ENCODE peak calls at places on chromosomes 2 and 18, in four cellular contexts. F is amniotic stem cell, L is right cardiac atrium, V is GM13976. K is an unnamed sample.

GRCh38 chr2:216116418-216116817 is 7.3 kb downstream of the XRCC5 start:
- DNase-seq in F (no peak), L (no peak), V (no peak), K (no peak)

GRCh38 chr2:136005462-136006205 is 20.2 kb upstream of the DARS1 start:
- DNase-seq in F (no peak), L (no peak), V (no peak), K (no peak)

GRCh38 chr2:74262681-74263080 is 64.3 kb downstream of the MTHFD2 start:
- DNase-seq in F (no peak), L (no peak), V (no peak), K (no peak)

GRCh38 chr2:234710587-234710986 is 213.7 kb upstream of the ARL4C start:
- DNase-seq in F (no peak), L (no peak), V (no peak), K (no peak)

GRCh38 chr2:219249203-219249980 is 3.7 kb upstream of the TUBA4B start:
- DNase-seq in F (peak), L (peak), V (peak), K (peak)

GRCh38 chr2:64328415-64328722 is 125.6 kb upstream of the LGALSL start:
- DNase-seq in F (no peak), L (no peak), V (peak), K (no peak)

GRCh38 chr2:46489430-46489829 is 10.1 kb downstream of the TMEM247 start:
- DNase-seq in F (no peak), L (no peak), V (no peak), K (peak)

GRCh38 chr18:9025104-9025838 is 77.2 kb upstream of the NDUFV2 start:
- DNase-seq in F (no peak), L (no peak), V (no peak), K (peak)

GRCh38 chr2:46985512-46985911 is 69.9 kb upstream of the MCFD2 start:
- DNase-seq in F (no peak), L (no peak), V (peak), K (peak)

GRCh38 chr2:126779286-126779605 is 119.4 kb upstream of the TEX51 start:
- DNase-seq in F (no peak), L (no peak), V (no peak), K (no peak)

GRCh38 chr2:54579682-54580349 is 123.7 kb downstream of the SPTBN1 start:
- DNase-seq in F (no peak), L (no peak), V (no peak), K (no peak)

GRCh38 chr2:133598769-133599168 is 30.5 kb upstream of the NCKAP5 start:
- DNase-seq in F (no peak), L (no peak), V (no peak), K (no peak)

GRCh38 chr2:230829293-230829692 is 35.4 kb upstream of the ITM2C start:
- DNase-seq in F (no peak), L (no peak), V (no peak), K (no peak)

GRCh38 chr2:222049946-222050345 is 248.9 kb downstream of the PAX3 start:
- DNase-seq in F (no peak), L (no peak), V (no peak), K (peak)

GRCh38 chr2:169528271-169528701 is 18.8 kb downstream of the KLHL41 start:
- DNase-seq in F (peak), L (peak), V (peak), K (peak)

GRCh38 chr18:46547520-46547919 is 109.5 kb downstream of the LOXHD1 start:
- DNase-seq in F (no peak), L (no peak), V (no peak), K (no peak)

GRCh38 chr2:71243548-71244301 is 16.8 kb upstream of the PAIP2B start:
- DNase-seq in F (no peak), L (peak), V (no peak), K (no peak)

GRCh38 chr2:150698016-150698661 is 210.7 kb upstream of the RND3 start:
- DNase-seq in F (peak), L (no peak), V (no peak), K (peak)

GRCh38 chr2:45826889-45827635 is 175.6 kb downstream of the PRKCE start:
- DNase-seq in F (peak), L (peak), V (no peak), K (peak)

GRCh38 chr2:176552456-176553135 is 283.4 kb downstream of the MTX2 start:
- DNase-seq in F (no peak), L (no peak), V (no peak), K (peak)

GRCh38 chr2:230847883-230848388 is 16.8 kb upstream of the ITM2C start:
- DNase-seq in F (peak), L (peak), V (peak), K (peak)

GRCh38 chr18:55302337-55302833 is 285.6 kb downstream of the TCF4 start:
- DNase-seq in F (no peak), L (no peak), V (no peak), K (peak)

GRCh38 chr2:175317741-175318140 is 136.2 kb upstream of the ATP5MC3 start:
- DNase-seq in F (no peak), L (no peak), V (no peak), K (no peak)

GRCh38 chr2:149158957-149159356 is 120.5 kb downstream of the LYPD6B start:
- DNase-seq in F (no peak), L (no peak), V (no peak), K (no peak)

GRCh38 chr2:189407161-189407943 is 33.9 kb upstream of the WDR75 start:
- DNase-seq in F (peak), L (no peak), V (no peak), K (peak)

GRCh38 chr2:201618744-201619654 is 24.3 kb downstream of the TMEM237 start:
- DNase-seq in F (no peak), L (peak), V (peak), K (peak)

GRCh38 chr2:53058526-53058925 is 709.1 kb upstream of the CHAC2 start:
- DNase-seq in F (no peak), L (no peak), V (no peak), K (no peak)

GRCh38 chr2:113940891-113941290 is 51.0 kb downstream of the ACTR3 start:
- DNase-seq in F (no peak), L (no peak), V (no peak), K (peak)

GRCh38 chr2:108612514-108613183 is 78.4 kb downstream of the LIMS1 start:
- DNase-seq in F (no peak), L (no peak), V (peak), K (no peak)

GRCh38 chr18:72783517-72783916 is 84.3 kb downstream of the NETO1 start:
- DNase-seq in F (no peak), L (no peak), V (no peak), K (no peak)

GRCh38 chr18:38951633-38952032 is 1386.0 kb upstream of the CELF4 start:
- DNase-seq in F (no peak), L (no peak), V (no peak), K (no peak)